ENCODE peak calls at places on chromosomes 3 and 15, in ten cellular contexts. One of them, this sample, is unnamed. For H3K4me1, the result is how much of the 10 kb centered on the place peaks cover.

GRCh38 chr3:188635258-188636038 is 481.5 kb downstream of the LPP start:
- DNase-seq in cardiac muscle cell: peak
- DNase-seq in esophagus squamous epithelium: no peak
- DNase-seq in right cardiac atrium: no peak
- DNase-seq in mesendoderm: peak
- DNase-seq in prostate gland: peak
- DNase-seq in OCI-LY7: no peak
- DNase-seq in PC-9: peak
- DNase-seq in GM23248: no peak
- DNase-seq in left ventricle myocardium inferior: no peak
- DNase-seq in this sample: no peak

GRCh38 chr3:194617827-194618226 is 15.4 kb downstream of the TMEM44 start:
- DNase-seq in cardiac muscle cell: peak
- DNase-seq in esophagus squamous epithelium: no peak
- DNase-seq in right cardiac atrium: no peak
- DNase-seq in mesendoderm: no peak
- DNase-seq in prostate gland: no peak
- DNase-seq in OCI-LY7: no peak
- DNase-seq in PC-9: peak
- DNase-seq in GM23248: peak
- DNase-seq in left ventricle myocardium inferior: no peak
- DNase-seq in this sample: no peak

GRCh38 chr3:175392653-175393052 is 533.5 kb downstream of the NAALADL2 start:
- DNase-seq in cardiac muscle cell: peak
- DNase-seq in esophagus squamous epithelium: no peak
- DNase-seq in right cardiac atrium: no peak
- DNase-seq in mesendoderm: no peak
- DNase-seq in prostate gland: no peak
- DNase-seq in OCI-LY7: no peak
- DNase-seq in PC-9: no peak
- DNase-seq in GM23248: no peak
- DNase-seq in left ventricle myocardium inferior: no peak
- DNase-seq in this sample: no peak

GRCh38 chr15:38079236-38079635 is 144.8 kb downstream of the TMCO5A start:
- DNase-seq in cardiac muscle cell: no peak
- DNase-seq in esophagus squamous epithelium: no peak
- DNase-seq in right cardiac atrium: no peak
- DNase-seq in mesendoderm: no peak
- DNase-seq in prostate gland: no peak
- DNase-seq in OCI-LY7: peak
- DNase-seq in PC-9: no peak
- DNase-seq in GM23248: no peak
- DNase-seq in left ventricle myocardium inferior: no peak
- DNase-seq in this sample: no peak

GRCh38 chr3:25663324-25664065 is 1.2 kb downstream of the TOP2B start:
- DNase-seq in cardiac muscle cell: peak
- DNase-seq in esophagus squamous epithelium: no peak
- DNase-seq in right cardiac atrium: no peak
- DNase-seq in mesendoderm: peak
- DNase-seq in prostate gland: no peak
- DNase-seq in OCI-LY7: peak
- DNase-seq in PC-9: no peak
- DNase-seq in GM23248: peak
- DNase-seq in left ventricle myocardium inferior: no peak
- DNase-seq in this sample: peak

GRCh38 chr3:24343084-24343783 is 151.4 kb downstream of the THRB start:
- DNase-seq in cardiac muscle cell: peak
- DNase-seq in esophagus squamous epithelium: no peak
- DNase-seq in right cardiac atrium: no peak
- DNase-seq in mesendoderm: no peak
- DNase-seq in prostate gland: no peak
- DNase-seq in OCI-LY7: no peak
- DNase-seq in PC-9: peak
- DNase-seq in GM23248: peak
- DNase-seq in left ventricle myocardium inferior: no peak
- DNase-seq in this sample: no peak

GRCh38 chr15:62483817-62484216 is 318.7 kb upstream of the C2CD4B start:
- DNase-seq in cardiac muscle cell: peak
- DNase-seq in esophagus squamous epithelium: no peak
- DNase-seq in right cardiac atrium: peak
- DNase-seq in mesendoderm: peak
- DNase-seq in prostate gland: no peak
- DNase-seq in OCI-LY7: no peak
- DNase-seq in PC-9: no peak
- DNase-seq in GM23248: peak
- DNase-seq in left ventricle myocardium inferior: peak
- DNase-seq in this sample: no peak

GRCh38 chr3:197501496-197501878 is 54.3 kb downstream of the BDH1 start:
- DNase-seq in cardiac muscle cell: peak
- DNase-seq in esophagus squamous epithelium: no peak
- DNase-seq in right cardiac atrium: no peak
- DNase-seq in mesendoderm: peak
- DNase-seq in prostate gland: no peak
- DNase-seq in OCI-LY7: peak
- DNase-seq in PC-9: no peak
- DNase-seq in GM23248: peak
- DNase-seq in left ventricle myocardium inferior: no peak
- DNase-seq in this sample: no peak

GRCh38 chr3:53570709-53571108 is 76.3 kb downstream of the CACNA1D start:
- DNase-seq in cardiac muscle cell: no peak
- DNase-seq in esophagus squamous epithelium: no peak
- DNase-seq in right cardiac atrium: peak
- DNase-seq in mesendoderm: no peak
- DNase-seq in prostate gland: no peak
- DNase-seq in OCI-LY7: no peak
- DNase-seq in PC-9: peak
- DNase-seq in GM23248: peak
- DNase-seq in left ventricle myocardium inferior: no peak
- DNase-seq in this sample: no peak

GRCh38 chr3:171770689-171771620 is 39.3 kb downstream of the PLD1 start:
- DNase-seq in cardiac muscle cell: peak
- DNase-seq in esophagus squamous epithelium: no peak
- DNase-seq in right cardiac atrium: peak
- DNase-seq in mesendoderm: peak
- DNase-seq in prostate gland: peak
- DNase-seq in OCI-LY7: no peak
- DNase-seq in PC-9: peak
- DNase-seq in GM23248: peak
- DNase-seq in left ventricle myocardium inferior: no peak
- DNase-seq in this sample: no peak

GRCh38 chr3:127604546-127605165 is 6.4 kb downstream of the MCM2 start:
- DNase-seq in cardiac muscle cell: no peak
- DNase-seq in esophagus squamous epithelium: no peak
- DNase-seq in right cardiac atrium: no peak
- DNase-seq in mesendoderm: no peak
- DNase-seq in prostate gland: no peak
- DNase-seq in OCI-LY7: no peak
- DNase-seq in PC-9: no peak
- DNase-seq in GM23248: no peak
- DNase-seq in left ventricle myocardium inferior: no peak
- DNase-seq in this sample: no peak

GRCh38 chr3:9817437-9817836 is 7.4 kb downstream of the TTLL3 start:
- DNase-seq in cardiac muscle cell: no peak
- DNase-seq in esophagus squamous epithelium: no peak
- DNase-seq in right cardiac atrium: no peak
- DNase-seq in mesendoderm: no peak
- DNase-seq in prostate gland: no peak
- DNase-seq in OCI-LY7: no peak
- DNase-seq in PC-9: no peak
- DNase-seq in GM23248: peak
- DNase-seq in left ventricle myocardium inferior: no peak
- DNase-seq in this sample: no peak

GRCh38 chr3:53069422-53070068 is 23.7 kb upstream of the SFMBT1 start:
- DNase-seq in cardiac muscle cell: peak
- DNase-seq in esophagus squamous epithelium: no peak
- DNase-seq in right cardiac atrium: no peak
- DNase-seq in mesendoderm: peak
- DNase-seq in prostate gland: no peak
- DNase-seq in OCI-LY7: no peak
- DNase-seq in PC-9: no peak
- DNase-seq in GM23248: peak
- DNase-seq in left ventricle myocardium inferior: no peak
- DNase-seq in this sample: no peak

GRCh38 chr15:47773163-47773562 is 55.9 kb downstream of the SEMA6D start:
- DNase-seq in cardiac muscle cell: no peak
- DNase-seq in esophagus squamous epithelium: no peak
- DNase-seq in right cardiac atrium: no peak
- DNase-seq in mesendoderm: no peak
- DNase-seq in prostate gland: no peak
- DNase-seq in OCI-LY7: no peak
- DNase-seq in PC-9: no peak
- DNase-seq in GM23248: no peak
- DNase-seq in left ventricle myocardium inferior: no peak
- DNase-seq in this sample: no peak

GRCh38 chr15:70182858-70183695 is 85.4 kb upstream of the TLE3 start:
- DNase-seq in cardiac muscle cell: no peak
- DNase-seq in esophagus squamous epithelium: no peak
- DNase-seq in right cardiac atrium: peak
- DNase-seq in mesendoderm: peak
- DNase-seq in prostate gland: no peak
- DNase-seq in OCI-LY7: no peak
- DNase-seq in PC-9: no peak
- DNase-seq in GM23248: no peak
- DNase-seq in left ventricle myocardium inferior: no peak
- DNase-seq in this sample: no peak

GRCh38 chr3:164641071-164641470 is 437.2 kb downstream of the SI start:
- DNase-seq in cardiac muscle cell: no peak
- DNase-seq in esophagus squamous epithelium: no peak
- DNase-seq in right cardiac atrium: no peak
- DNase-seq in mesendoderm: no peak
- DNase-seq in prostate gland: no peak
- DNase-seq in OCI-LY7: no peak
- DNase-seq in PC-9: no peak
- DNase-seq in GM23248: peak
- DNase-seq in left ventricle myocardium inferior: no peak
- DNase-seq in this sample: no peak

DNA sequence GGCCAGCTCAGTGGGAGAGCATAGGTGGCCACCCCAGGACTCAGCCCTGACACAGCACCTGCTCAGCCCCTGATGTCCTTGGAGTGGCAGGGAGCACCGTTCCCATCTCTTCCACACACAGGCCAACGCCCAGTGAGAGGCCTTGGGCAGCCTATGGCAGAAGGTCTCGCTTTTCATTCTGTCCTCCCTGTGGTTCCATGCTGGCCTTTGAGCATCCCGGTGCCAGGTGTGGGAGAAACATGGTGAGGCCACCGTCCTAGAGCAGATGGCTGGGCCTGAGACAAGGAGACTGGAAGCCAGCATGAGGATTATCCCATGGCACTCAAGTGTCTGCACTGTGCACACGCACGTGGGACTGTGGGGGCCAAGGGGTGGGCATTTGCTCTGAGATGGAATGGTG is 25.1 kb downstream of the ADCY5 start:
- DNase-seq in cardiac muscle cell: no peak
- DNase-seq in esophagus squamous epithelium: no peak
- DNase-seq in right cardiac atrium: no peak
- DNase-seq in mesendoderm: no peak
- DNase-seq in prostate gland: no peak
- DNase-seq in OCI-LY7: no peak
- DNase-seq in PC-9: no peak
- DNase-seq in GM23248: no peak
- DNase-seq in left ventricle myocardium inferior: no peak
- DNase-seq in this sample: no peak
- H3K4me1 ChIP-seq in cardiac muscle cell: under half
- H3K4me1 ChIP-seq in esophagus squamous epithelium: under half
- H3K4me1 ChIP-seq in right cardiac atrium: under half
- H3K4me1 ChIP-seq in mesendoderm: under half
- H3K4me1 ChIP-seq in prostate gland: under half
- H3K4me1 ChIP-seq in OCI-LY7: under half
- H3K4me1 ChIP-seq in PC-9: under half
- H3K4me1 ChIP-seq in GM23248: under half
- H3K4me1 ChIP-seq in left ventricle myocardium inferior: half or more
- H3K4me1 ChIP-seq in this sample: under half

DNA sequence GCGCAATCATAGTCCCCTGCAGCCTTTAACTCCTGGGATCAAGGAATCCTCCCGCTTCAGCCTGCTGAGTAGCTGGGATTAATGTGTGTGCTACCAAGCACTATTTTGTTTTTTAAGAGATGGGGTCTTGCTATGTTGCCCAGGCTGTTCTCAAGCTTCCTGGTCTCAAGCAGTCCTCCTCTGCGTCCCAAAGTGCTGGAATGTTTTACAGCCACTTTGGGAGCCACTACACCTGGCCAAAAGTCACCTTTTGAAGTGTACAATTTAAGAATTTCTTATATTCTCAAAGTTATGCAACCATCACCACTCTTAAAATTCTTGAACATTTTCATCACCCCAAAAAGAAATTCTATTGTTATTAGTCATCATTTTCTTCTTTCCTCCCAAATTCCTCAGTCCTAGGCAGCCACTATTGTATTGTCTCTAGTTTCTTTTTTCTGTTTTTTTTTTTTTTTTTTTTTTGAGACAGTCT is 17.8 kb downstream of the CDV3 start:
- DNase-seq in cardiac muscle cell: peak
- DNase-seq in esophagus squamous epithelium: no peak
- DNase-seq in right cardiac atrium: no peak
- DNase-seq in mesendoderm: peak
- DNase-seq in prostate gland: no peak
- DNase-seq in OCI-LY7: no peak
- DNase-seq in PC-9: peak
- DNase-seq in GM23248: peak
- DNase-seq in left ventricle myocardium inferior: no peak
- DNase-seq in this sample: no peak
- H3K4me1 ChIP-seq in cardiac muscle cell: under half
- H3K4me1 ChIP-seq in esophagus squamous epithelium: under half
- H3K4me1 ChIP-seq in right cardiac atrium: under half
- H3K4me1 ChIP-seq in mesendoderm: under half
- H3K4me1 ChIP-seq in prostate gland: under half
- H3K4me1 ChIP-seq in OCI-LY7: under half
- H3K4me1 ChIP-seq in PC-9: under half
- H3K4me1 ChIP-seq in GM23248: half or more
- H3K4me1 ChIP-seq in left ventricle myocardium inferior: under half
- H3K4me1 ChIP-seq in this sample: under half

DNA sequence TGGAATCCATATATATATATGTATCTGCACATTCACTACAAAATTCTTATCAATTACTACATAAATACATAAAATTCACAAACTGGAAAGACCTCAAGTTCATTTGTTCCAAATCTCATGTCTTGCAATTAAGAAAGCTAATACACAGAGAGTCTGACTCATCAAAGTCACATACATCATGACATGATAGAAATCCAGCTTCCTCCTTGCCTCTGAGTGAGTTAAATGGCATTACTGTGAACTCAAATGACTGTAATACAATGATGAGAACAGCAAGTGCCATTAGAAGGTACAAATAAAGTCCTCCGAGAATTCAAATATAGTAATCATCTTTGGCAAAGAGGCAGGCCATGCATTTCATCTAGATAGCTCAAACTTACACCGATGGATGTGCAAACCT is 55.1 kb upstream of the AGTR1 start:
- DNase-seq in cardiac muscle cell: peak
- DNase-seq in esophagus squamous epithelium: no peak
- DNase-seq in right cardiac atrium: no peak
- DNase-seq in mesendoderm: no peak
- DNase-seq in prostate gland: no peak
- DNase-seq in OCI-LY7: no peak
- DNase-seq in PC-9: no peak
- DNase-seq in GM23248: peak
- DNase-seq in left ventricle myocardium inferior: no peak
- DNase-seq in this sample: no peak
- H3K4me1 ChIP-seq in cardiac muscle cell: under half
- H3K4me1 ChIP-seq in esophagus squamous epithelium: under half
- H3K4me1 ChIP-seq in right cardiac atrium: under half
- H3K4me1 ChIP-seq in mesendoderm: under half
- H3K4me1 ChIP-seq in prostate gland: under half
- H3K4me1 ChIP-seq in OCI-LY7: under half
- H3K4me1 ChIP-seq in PC-9: under half
- H3K4me1 ChIP-seq in GM23248: under half
- H3K4me1 ChIP-seq in left ventricle myocardium inferior: under half
- H3K4me1 ChIP-seq in this sample: under half

GRCh38 chr3:62567097-62568021 is 194.0 kb upstream of the FEZF2 start:
- DNase-seq in cardiac muscle cell: peak
- DNase-seq in esophagus squamous epithelium: no peak
- DNase-seq in right cardiac atrium: peak
- DNase-seq in mesendoderm: peak
- DNase-seq in prostate gland: no peak
- DNase-seq in OCI-LY7: no peak
- DNase-seq in PC-9: peak
- DNase-seq in GM23248: peak
- DNase-seq in left ventricle myocardium inferior: no peak
- DNase-seq in this sample: no peak
- H3K4me1 ChIP-seq in cardiac muscle cell: under half
- H3K4me1 ChIP-seq in esophagus squamous epithelium: under half
- H3K4me1 ChIP-seq in right cardiac atrium: under half
- H3K4me1 ChIP-seq in mesendoderm: under half
- H3K4me1 ChIP-seq in prostate gland: under half
- H3K4me1 ChIP-seq in OCI-LY7: under half
- H3K4me1 ChIP-seq in PC-9: under half
- H3K4me1 ChIP-seq in GM23248: under half
- H3K4me1 ChIP-seq in left ventricle myocardium inferior: under half
- H3K4me1 ChIP-seq in this sample: under half

This sample was measured in DND-41.